ENCODE peak calls at places on chromosome 6, in five cellular contexts. Z, Q, V, H and K are unnamed samples. For H3K27me3, the result is how much of the 10 kb centered on the place peaks cover.

GRCh38 chr6:37569999-37570776 is 70.5 kb upstream of the CCDC167 start:
- DNase-seq in H (no peak), V (no peak), Z (no peak), Q (no peak), K (no peak)

GRCh38 chr6:1665214-1665613 is 55.5 kb downstream of the FOXC1 start:
- DNase-seq in H (no peak), V (no peak), Q (no peak), Z (no peak), K (no peak)

GRCh38 chr6:64258302-64258701 is 622.7 kb downstream of the PHF3 start:
- DNase-seq in V (no peak), Z (no peak), Q (no peak), H (no peak), K (no peak)

GRCh38 chr6:104623052-104623690 is 236.5 kb downstream of the HACE1 start:
- DNase-seq in V (no peak), H (no peak), Q (peak), Z (peak), K (peak)

GRCh38 chr6:53119349-53119748 is 29.3 kb downstream of the GCM1 start:
- DNase-seq in Z (no peak), H (no peak), Q (no peak), V (peak), K (no peak)

GRCh38 chr6:159399953-159400352 is 230.8 kb downstream of the FNDC1 start:
- DNase-seq in Q (no peak), H (no peak), V (no peak), Z (no peak), K (no peak)

GRCh38 chr6:14550817-14551216 is 433.2 kb downstream of the CD83 start:
- DNase-seq in H (no peak), V (no peak), Z (no peak), Q (no peak), K (no peak)

GRCh38 chr6:33072508-33073100 is 845 bp downstream of the HLA-DPA1 start:
- DNase-seq in Z (no peak), H (no peak), V (no peak), Q (no peak), K (no peak)

GRCh38 chr6:134553941-134554340 is 236.0 kb upstream of the SGK1 start:
- DNase-seq in V (peak), Q (no peak), H (no peak), Z (no peak), K (no peak)

GRCh38 chr6:18501313-18502013 is 114.3 kb downstream of the RNF144B start:
- DNase-seq in V (peak), H (peak), Q (no peak), Z (no peak), K (no peak)

GRCh38 chr6:13711384-13711725 is 280 bp downstream of the RANBP9 start:
- DNase-seq in Z (no peak), H (no peak), Q (no peak), V (peak), K (peak)

GRCh38 chr6:156563710-156564109 is 213.5 kb upstream of the ARID1B start:
- DNase-seq in Q (no peak), V (no peak), H (no peak), Z (peak), K (no peak)

GRCh38 chr6:56914791-56915658 is 39.9 kb upstream of the BEND6 start:
- DNase-seq in Q (no peak), V (no peak), Z (no peak), H (no peak), K (no peak)

GRCh38 chr6:127879685-127880084 is 21.2 kb downstream of the THEMIS start:
- DNase-seq in H (no peak), V (peak), Q (peak), Z (peak), K (no peak)

GRCh38 chr6:43965628-43966373 is 161.5 kb downstream of the MRPL14 start:
- DNase-seq in V (no peak), Q (no peak), H (no peak), Z (no peak), K (no peak)

GRCh38 chr6:93675856-93676255 is 256.5 kb upstream of the EPHA7 start:
- DNase-seq in V (no peak), Z (no peak), H (no peak), Q (no peak), K (no peak)

GRCh38 chr6:8073758-8074157 is 9.6 kb upstream of the BLOC1S5 start:
- DNase-seq in Q (no peak), Z (no peak), H (no peak), V (no peak), K (no peak)

GRCh38 chr6:56255370-56255769 is 8.0 kb upstream of the COL21A1 start:
- DNase-seq in Z (no peak), Q (no peak), V (peak), H (no peak), K (no peak)

GRCh38 chr6:107495196-107495643 is 5.3 kb downstream of the SOBP start:
- DNase-seq in H (no peak), V (no peak), Z (no peak), Q (no peak), K (no peak)

GRCh38 chr6:75546401-75546800 is 52.8 kb upstream of the FILIP1 start:
- DNase-seq in H (no peak), Q (no peak), V (no peak), Z (peak), K (no peak)

GRCh38 chr6:110656492-110656891 is 158.8 kb downstream of the CDK19 start:
- DNase-seq in V (no peak), Q (peak), Z (no peak), H (no peak), K (peak)

GRCh38 chr6:118748311-118749062 is 97.1 kb upstream of the CEP85L start:
- DNase-seq in V (peak), Q (peak), H (no peak), Z (no peak), K (peak)

GRCh38 chr6:143037470-143037869 is 23.2 kb upstream of the AIG1 start:
- DNase-seq in V (no peak), H (no peak), Z (no peak), Q (no peak), K (no peak)

GRCh38 chr6:144156334-144156733 is 6.0 kb downstream of the STX11 start:
- DNase-seq in H (no peak), Q (no peak), V (no peak), Z (no peak), K (no peak)

GRCh38 chr6:135449246-135449645 is 48.3 kb downstream of the AHI1 start:
- DNase-seq in Z (no peak), H (no peak), Q (no peak), V (no peak), K (no peak)

GRCh38 chr6:151765444-151765886 is 42.0 kb upstream of the ESR1 start:
- DNase-seq in H (no peak), V (peak), Z (peak), Q (peak), K (peak)

GRCh38 chr6:116762235-116762634 is 3.3 kb downstream of the FAM162B start:
- DNase-seq in Q (no peak), V (no peak), Z (no peak), H (no peak), K (no peak)
- H3K27me3 ChIP-seq in Q (under half), V (under half), Z (under half), H (under half), K (under half)

GRCh38 chr6:38959138-38959537 is 89.4 kb upstream of the GLP1R start:
- DNase-seq in H (no peak), Q (no peak), Z (no peak), V (no peak), K (no peak)

GRCh38 chr6:38955876-38956275 is 92.7 kb upstream of the GLP1R start:
- DNase-seq in Q (no peak), Z (no peak), V (no peak), H (no peak), K (no peak)

DNA sequence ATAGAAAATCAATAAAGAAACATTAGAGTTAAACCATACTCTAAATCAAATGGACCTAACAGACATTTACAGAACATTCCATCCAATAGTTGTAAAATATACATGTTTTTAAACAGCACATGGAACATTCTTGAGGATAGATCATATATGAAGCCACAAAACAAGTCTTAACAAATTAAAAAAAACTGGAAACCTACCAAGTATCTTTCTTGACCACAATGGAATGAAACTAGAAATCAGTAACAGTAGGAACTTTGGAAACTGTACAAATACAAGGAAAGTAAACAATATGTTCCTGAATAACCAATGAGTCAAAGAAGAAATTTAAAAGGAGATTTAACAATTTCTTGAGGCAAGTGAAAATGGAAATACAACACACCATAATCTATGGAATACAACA is 91.2 kb upstream of the GLP1R start:
- DNase-seq in H (no peak), Z (no peak), V (no peak), Q (no peak), K (no peak)
- H3K27me3 ChIP-seq in H (under half), Z (under half), V (under half), Q (under half), K (under half)

GRCh38 chr6:36324191-36324590 is 12.5 kb downstream of the BNIP5 start:
- DNase-seq in H (no peak), Z (no peak), Q (no peak), V (no peak), K (no peak)

GRCh38 chr6:36327226-36328009 is 9.3 kb downstream of the BNIP5 start:
- DNase-seq in Q (peak), V (no peak), H (no peak), Z (no peak), K (peak)

GRCh38 chr6:36328600-36328999 is 8.1 kb downstream of the BNIP5 start:
- DNase-seq in H (no peak), V (no peak), Z (no peak), Q (no peak), K (no peak)

GRCh38 chr6:36324715-36325114 is 12.0 kb downstream of the BNIP5 start:
- DNase-seq in Q (no peak), Z (no peak), V (no peak), H (no peak), K (no peak)

DNA sequence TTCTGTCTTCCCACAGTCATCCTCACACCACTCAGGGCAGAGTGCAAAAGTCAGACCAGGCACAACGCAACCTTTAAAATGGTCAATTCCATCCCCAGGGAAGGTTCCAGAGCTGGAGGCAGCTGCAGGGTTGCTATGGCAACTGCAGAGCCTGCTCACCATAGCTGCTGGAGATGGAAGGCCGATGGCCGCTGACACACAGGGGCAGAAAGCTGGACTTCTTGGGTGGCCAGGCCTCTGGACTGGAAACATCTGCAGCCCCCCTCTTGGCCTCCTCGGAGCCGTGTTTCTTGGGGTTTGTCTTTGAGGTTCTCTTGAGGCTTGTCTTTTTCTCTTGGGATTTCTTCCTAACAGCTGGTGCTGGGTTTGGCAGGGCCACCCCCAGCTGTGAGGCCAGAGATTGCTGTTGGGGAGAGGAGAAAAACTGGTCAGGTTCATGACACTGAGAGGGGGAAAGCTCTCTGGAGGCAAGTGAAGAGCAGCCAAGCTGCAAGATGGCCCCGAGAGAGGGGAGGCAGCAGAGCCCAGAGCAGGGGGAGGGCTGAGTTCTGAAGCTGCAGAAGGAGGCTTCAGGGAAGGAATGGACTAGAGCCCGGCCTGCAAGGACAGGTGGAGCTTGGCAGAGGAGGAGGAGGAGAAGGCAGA is 10.2 kb downstream of the BNIP5 start:
- DNase-seq in H (no peak), Q (no peak), V (no peak), Z (no peak), K (peak)
- H3K27me3 ChIP-seq in H (under half), Q (under half), V (under half), Z (under half), K (under half)

DNA sequence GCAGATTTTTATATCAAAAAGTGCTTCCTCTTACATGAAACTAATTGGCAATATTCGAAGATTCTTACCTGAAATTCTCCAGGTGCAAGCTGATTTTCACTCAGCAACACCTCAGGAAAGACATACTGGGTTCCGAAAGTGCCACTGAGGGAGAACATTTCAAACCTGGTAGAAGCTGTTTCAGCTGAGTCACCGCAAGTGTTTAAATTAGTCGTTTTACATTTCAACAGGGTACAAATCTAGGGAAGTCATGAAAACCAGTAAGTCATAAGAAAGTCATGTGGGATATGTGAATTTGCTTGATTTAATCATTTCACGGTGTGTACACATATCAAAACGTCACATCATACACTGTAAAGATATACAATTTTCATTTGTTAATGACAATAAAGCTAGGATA is 25.3 kb upstream of the TAAR1 start:
- DNase-seq in Z (no peak), Q (no peak), H (no peak), V (no peak), K (no peak)
- H3K27me3 ChIP-seq in Z (under half), Q (under half), H (under half), V (under half), K (under half)

GRCh38 chr6:5087389-5087788 is 2.2 kb downstream of the PPP1R3G start:
- DNase-seq in V (no peak), H (peak), Q (peak), Z (no peak), K (no peak)
- H3K27me3 ChIP-seq in V (under half), H (under half), Q (under half), Z (under half), K (under half)

GRCh38 chr6:167351656-167352354 is 26.9 kb downstream of the TTLL2 start:
- DNase-seq in H (no peak), V (no peak), Q (no peak), Z (no peak), K (no peak)

GRCh38 chr6:167350322-167350721 is 25.4 kb downstream of the TTLL2 start:
- DNase-seq in Q (peak), Z (no peak), V (no peak), H (no peak), K (no peak)

GRCh38 chr6:167345960-167346359 is 21.1 kb downstream of the TTLL2 start:
- DNase-seq in Z (no peak), Q (no peak), V (no peak), H (no peak), K (no peak)

GRCh38 chr6:167349816-167350215 is 24.9 kb downstream of the TTLL2 start:
- DNase-seq in Q (no peak), V (no peak), H (no peak), Z (no peak), K (no peak)

DNA sequence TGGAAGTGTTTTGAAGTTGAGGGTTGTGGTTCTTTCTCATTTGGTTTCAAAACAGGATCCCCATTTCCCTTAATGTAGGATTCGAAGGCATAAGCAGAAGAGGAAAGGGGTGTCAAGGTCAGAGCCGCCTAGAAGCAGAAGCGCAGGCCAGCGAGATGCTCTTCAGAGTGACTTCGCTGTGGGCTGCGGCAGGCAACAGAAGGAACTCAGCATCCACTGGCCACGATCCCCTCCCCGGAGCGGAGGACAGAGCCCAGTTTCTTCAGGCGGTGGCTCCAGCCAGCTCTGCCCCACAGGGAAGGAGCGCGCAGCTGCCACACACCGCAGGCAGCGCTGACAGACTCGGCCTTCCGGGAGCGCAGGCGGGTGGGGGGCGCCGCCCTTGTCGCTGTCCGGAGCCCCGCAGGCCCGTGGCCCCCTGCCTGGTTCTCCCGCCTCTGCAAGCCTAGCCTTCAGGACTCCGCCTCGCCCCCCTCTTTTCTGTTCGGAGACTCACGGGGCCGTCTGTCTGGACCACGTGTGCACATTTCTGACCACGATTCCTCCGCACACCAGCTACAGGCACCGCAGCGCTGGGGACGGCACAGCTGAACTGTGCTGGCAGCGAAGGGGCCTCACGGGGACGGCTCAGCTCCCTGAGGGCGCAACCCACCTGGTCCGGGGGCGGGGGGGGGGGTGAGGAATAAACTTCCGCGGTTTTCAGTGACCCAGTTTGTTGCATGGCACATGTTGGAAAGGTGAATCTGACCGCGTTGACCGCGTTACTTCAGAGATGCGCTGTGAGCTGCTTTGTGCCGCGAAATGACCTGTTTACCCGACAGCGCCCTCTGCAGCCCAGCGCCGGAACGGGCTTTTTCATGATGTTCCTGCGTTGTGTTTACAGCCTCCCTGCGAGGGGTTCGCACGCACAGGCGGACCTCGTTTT is 26.1 kb downstream of the TTLL2 start:
- DNase-seq in Z (peak), V (peak), H (peak), Q (peak), K (peak)
- H3K27me3 ChIP-seq in Z (under half), V (under half), H (under half), Q (under half), K (under half)

GRCh38 chr6:125746731-125747588 is 2.5 kb upstream of the HEY2 start:
- DNase-seq in Z (peak), Q (peak), H (peak), V (peak), K (peak)

GRCh38 chr6:125746019-125746414 is 3.4 kb upstream of the HEY2 start:
- DNase-seq in V (no peak), Q (no peak), H (no peak), Z (no peak), K (no peak)

GRCh38 chr6:125747589-125748533 is 1.6 kb upstream of the HEY2 start:
- DNase-seq in Q (peak), V (no peak), Z (peak), H (peak), K (no peak)

GRCh38 chr6:125743604-125744003 is 5.8 kb upstream of the HEY2 start:
- DNase-seq in Q (no peak), H (no peak), V (no peak), Z (no peak), K (no peak)

DNA sequence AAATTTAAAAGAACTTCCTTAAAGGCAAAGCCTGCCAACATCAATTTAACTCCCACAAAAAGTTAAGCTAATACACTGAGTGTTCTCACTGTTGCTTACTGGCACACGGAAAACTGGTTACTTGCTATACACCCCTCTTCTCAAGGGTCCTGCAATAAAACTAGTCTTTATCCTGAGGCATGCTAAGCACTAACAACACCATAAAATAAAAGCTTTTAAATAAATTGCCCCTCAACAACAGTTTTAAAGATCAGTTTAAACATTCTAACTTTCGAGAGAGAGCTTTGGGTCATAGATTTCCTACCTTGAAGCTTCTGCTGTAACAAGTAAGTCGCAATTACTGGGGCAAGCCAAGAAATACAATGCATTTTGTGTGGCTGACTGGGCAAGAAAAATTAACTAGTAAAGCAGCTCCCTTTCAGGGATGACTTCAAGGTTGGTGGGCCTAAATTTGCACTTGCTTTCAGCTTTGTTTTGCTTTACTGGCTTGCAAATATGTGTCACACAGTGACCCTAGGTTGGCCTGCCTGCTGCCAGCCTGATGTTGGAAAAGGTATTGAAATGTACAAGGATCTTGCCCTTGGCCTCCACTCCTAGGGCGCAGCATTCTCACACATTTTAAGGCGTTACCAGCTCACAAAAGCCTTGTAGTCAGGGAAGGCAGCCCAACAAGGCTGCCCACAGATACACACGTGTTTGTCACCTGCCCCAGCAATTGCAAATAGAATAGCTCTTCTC is 4.0 kb upstream of the HEY2 start:
- DNase-seq in H (no peak), V (no peak), Z (peak), Q (no peak), K (no peak)
- H3K27me3 ChIP-seq in H (half or more), V (under half), Z (under half), Q (under half), K (half or more)

GRCh38 chr6:39725632-39725997 is 407 bp upstream of the KIF6 start:
- DNase-seq in V (no peak), Q (no peak), H (no peak), Z (no peak), K (peak)
- H3K27me3 ChIP-seq in V (under half), Q (under half), H (under half), Z (under half), K (under half)

GRCh38 chr6:105650367-105650766 is 247.5 kb upstream of the PREP start:
- DNase-seq in Z (no peak), H (no peak), V (no peak), Q (no peak), K (no peak)
- H3K27me3 ChIP-seq in Z (under half), H (under half), V (under half), Q (under half), K (under half)